ENCODE peak calls at places on chromosomes 2 and 18, in five cellular contexts. A is fibroblast of lung, C is cardiac fibroblast, E is GM12865, F is lower lobe of right lung. U is an unnamed sample.

GRCh38 chr18:73153271-73153670 is 285.5 kb upstream of the NETO1 start:
- DNase-seq in E (no peak), C (peak; percentile 27), F (no peak), A (peak; percentile 49), U (peak; percentile 34)

GRCh38 chr2:237194081-237194480 is 108.4 kb downstream of the COPS8 start:
- DNase-seq in F (no peak), A (no peak), E (no peak), C (no peak), U (no peak)

GRCh38 chr18:12342661-12343060 is 34.4 kb downstream of the AFG3L2 start:
- DNase-seq in E (no peak), A (no peak), C (no peak), F (no peak), U (no peak)

GRCh38 chr2:14634885-14635871 is 2.7 kb downstream of the LRATD1 start:
- DNase-seq in C (peak; percentile 48), A (peak; percentile 72), F (peak; percentile 77), E (no peak), U (peak; percentile 47)

GRCh38 chr2:169360984-169361705 is 1.2 kb downstream of the LRP2 start:
- DNase-seq in A (no peak), E (no peak), F (peak; percentile 33), C (no peak), U (no peak)

GRCh38 chr18:812123-812672 is at the start of gene YES1:
- DNase-seq in F (peak; percentile 82), E (peak; percentile 80), A (peak; percentile 74), C (peak; percentile 71), U (peak; percentile 71)

GRCh38 chr2:160199683-160200389 is at the start of gene ITGB6:
- DNase-seq in C (no peak), F (no peak), A (no peak), E (no peak), U (no peak)

GRCh38 chr2:43190305-43191052 is 35.9 kb downstream of the ZFP36L2 start:
- DNase-seq in E (no peak), F (no peak), A (no peak), C (no peak), U (no peak)

GRCh38 chr2:222972420-222972819 is 79.6 kb upstream of the KCNE4 start:
- DNase-seq in E (peak; percentile 21), C (no peak), A (no peak), F (no peak), U (no peak)

GRCh38 chr2:222450021-222450420 is 25.7 kb downstream of the SGPP2 start:
- DNase-seq in F (no peak), E (no peak), A (no peak), C (no peak), U (no peak)

GRCh38 chr2:7031424-7032245 is 114.4 kb downstream of the RNF144A start:
- DNase-seq in A (peak; percentile 24), C (peak; percentile 68), E (no peak), F (peak; percentile 91), U (peak; percentile 92)

GRCh38 chr2:162333968-162334367 is 10.0 kb upstream of the GCA start:
- DNase-seq in C (peak; percentile 52), E (peak; percentile 24), A (no peak), F (no peak), U (peak; percentile 52)

GRCh38 chr2:119521437-119521825 is 2.9 kb downstream of the SCTR start:
- DNase-seq in C (no peak), F (no peak), A (no peak), E (no peak), U (no peak)

GRCh38 chr2:119523959-119524694 is at the start of gene SCTR:
- DNase-seq in C (no peak), A (no peak), E (no peak), F (peak; percentile 50), U (no peak)

GRCh38 chr2:119522561-119523110 is 1.6 kb downstream of the SCTR start:
- DNase-seq in A (no peak), F (no peak), E (no peak), C (no peak), U (no peak)

GRCh38 chr2:119525574-119525973 is 1.3 kb upstream of the SCTR start:
- DNase-seq in A (no peak), C (no peak), E (no peak), F (no peak), U (no peak)

GRCh38 chr2:119523383-119523958 is 812 bp downstream of the SCTR start:
- DNase-seq in A (no peak), F (no peak), E (no peak), C (no peak), U (no peak)
- H3K4me3 ChIP-seq in A (no peak overlapping the region), F (peak overlapping the region; percentile 41), E (no peak overlapping the region), C (no peak overlapping the region), U (no peak overlapping the region)

GRCh38 chr18:61602836-61603235 is 269.6 kb downstream of the CDH20 start:
- DNase-seq in E (no peak), C (peak; percentile 56), A (peak; percentile 31), F (no peak), U (no peak)

GRCh38 chr18:61595615-61596014 is 262.4 kb downstream of the CDH20 start:
- DNase-seq in E (no peak), F (no peak), C (no peak), A (peak; percentile 80), U (no peak)

GRCh38 chr18:61597321-61597720 is 264.1 kb downstream of the CDH20 start:
- DNase-seq in A (no peak), E (no peak), F (no peak), C (no peak), U (peak; percentile 49)

GRCh38 chr18:61596296-61596695 is 263.1 kb downstream of the CDH20 start:
- DNase-seq in F (no peak), E (no peak), C (peak; percentile 66), A (no peak), U (peak; percentile 53)

DNA sequence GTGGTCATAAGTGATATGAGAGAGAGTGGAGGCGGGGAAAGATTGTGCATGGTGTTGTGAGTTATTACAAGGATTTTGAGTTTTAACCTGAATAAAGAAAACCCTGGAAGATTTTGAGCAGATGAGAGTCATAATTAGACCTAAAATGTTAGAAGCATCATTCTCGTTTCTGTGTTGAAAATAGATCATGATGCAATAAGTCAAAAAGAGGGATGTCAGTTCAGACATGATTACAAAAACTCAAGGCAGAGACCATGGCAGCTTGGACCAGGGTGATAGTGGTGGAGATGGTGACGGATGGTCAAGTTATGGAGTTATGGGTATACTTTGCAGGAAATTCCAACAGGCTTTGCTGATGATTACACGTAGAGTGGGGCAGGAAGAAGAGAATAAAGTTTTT is 267.2 kb downstream of the CDH20 start:
- DNase-seq in C (no peak), F (no peak), A (no peak), E (no peak), U (no peak)
- TF ChIP-seq CTCF in C (no peak), F (no peak), A (no peak), E (no peak), U (no peak)

DNA sequence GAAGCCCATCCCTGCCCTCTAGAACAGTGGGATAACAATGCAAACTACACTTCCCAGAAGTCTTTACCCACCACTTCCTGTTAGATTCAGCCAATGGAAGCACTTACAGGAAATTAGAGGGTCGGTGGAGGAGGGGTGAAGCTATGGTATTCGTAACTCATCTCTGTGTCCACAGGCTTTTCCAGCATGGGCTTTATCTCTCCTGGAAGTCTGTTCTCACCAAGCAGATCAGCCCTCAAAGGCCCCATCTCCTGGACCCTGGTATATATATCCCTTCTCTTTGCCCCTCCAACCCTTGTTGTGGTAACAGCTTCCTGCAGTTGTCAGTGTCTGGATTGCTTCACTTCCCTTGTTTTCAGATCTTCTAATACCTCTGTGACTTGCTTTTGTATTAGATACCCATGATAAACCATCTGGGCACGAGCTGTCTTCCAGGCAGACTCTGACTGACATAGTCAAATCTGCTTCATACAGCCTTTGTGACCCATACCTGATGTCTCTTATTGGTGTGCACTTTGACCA is 475.0 kb upstream of the POU3F3 start:
- DNase-seq in C (no peak), A (peak; percentile 72), F (no peak), E (peak; percentile 18), U (peak; percentile 5)
- H3K4me3 ChIP-seq in C (no peak overlapping the region), A (no peak overlapping the region), F (peak overlapping the region; percentile 43), E (no peak overlapping the region), U (peak overlapping the region; percentile 17)

GRCh38 chr2:170736628-170737027 is 21.5 kb downstream of the SP5 start:
- DNase-seq in F (no peak), C (no peak), E (no peak), A (no peak), U (no peak)
- TF ChIP-seq CTCF in F (no peak), C (no peak), E (no peak), A (no peak), U (no peak)

GRCh38 chr2:101153077-101153707 is 2.0 kb upstream of the TBC1D8 start:
- DNase-seq in E (no peak), C (no peak), A (no peak), F (no peak), U (no peak)
- H3K4me3 ChIP-seq in E (no peak overlapping the region), C (no peak overlapping the region), A (no peak overlapping the region), F (no peak overlapping the region), U (no peak overlapping the region)

GRCh38 chr2:23624378-23624777 is 239.4 kb downstream of the KLHL29 start:
- DNase-seq in E (peak; percentile 24), A (no peak), F (peak; percentile 33), C (peak; percentile 25), U (peak; percentile 19)
- TF ChIP-seq CTCF in E (peak; percentile 52), A (peak; percentile 53), F (peak; percentile 23), C (peak; percentile 55), U (peak; percentile 70)

DNA sequence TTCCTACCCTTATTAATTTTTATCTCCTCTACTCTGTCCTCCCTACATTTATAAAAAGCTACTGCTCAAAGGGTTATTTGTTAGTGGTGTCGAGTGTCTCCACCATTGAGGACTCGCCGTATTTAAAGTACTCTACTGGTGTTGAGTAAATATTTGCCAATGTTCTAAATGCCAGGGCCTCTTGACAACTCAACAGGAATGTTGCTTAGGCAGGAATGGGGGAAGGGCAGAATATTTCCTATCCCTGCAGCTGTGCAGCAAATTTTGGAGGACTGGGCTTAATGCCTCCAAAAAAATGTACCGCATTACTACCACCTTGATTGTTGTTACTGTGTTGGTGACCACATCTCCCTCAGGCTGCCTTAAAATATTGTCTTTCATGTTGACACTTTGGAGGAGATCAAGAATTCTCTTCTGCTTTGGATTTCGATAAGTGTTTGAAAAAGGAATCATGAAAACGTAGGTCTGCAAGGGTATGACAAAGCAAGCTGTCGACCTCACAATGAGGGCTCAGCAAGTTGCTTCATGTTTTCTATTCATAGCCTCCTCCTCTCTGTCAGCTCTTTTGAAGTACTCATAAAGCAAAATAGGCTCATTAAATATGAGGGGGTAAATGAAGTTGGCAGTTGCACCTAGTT is 84.3 kb downstream of the EFEMP1 start:
- DNase-seq in A (peak; percentile 57), F (no peak), C (no peak), E (no peak), U (peak; percentile 50)
- H3K4me3 ChIP-seq in A (no peak overlapping the region), F (no peak overlapping the region), C (no peak overlapping the region), E (no peak overlapping the region), U (no peak overlapping the region)

GRCh38 chr2:150909613-150910012 is 352.1 kb downstream of the RBM43 start:
- DNase-seq in E (no peak), A (no peak), F (no peak), C (no peak), U (no peak)
- TF ChIP-seq CTCF in E (peak; percentile 3), A (no peak), F (no peak), C (peak; percentile 7), U (no peak)

DNA sequence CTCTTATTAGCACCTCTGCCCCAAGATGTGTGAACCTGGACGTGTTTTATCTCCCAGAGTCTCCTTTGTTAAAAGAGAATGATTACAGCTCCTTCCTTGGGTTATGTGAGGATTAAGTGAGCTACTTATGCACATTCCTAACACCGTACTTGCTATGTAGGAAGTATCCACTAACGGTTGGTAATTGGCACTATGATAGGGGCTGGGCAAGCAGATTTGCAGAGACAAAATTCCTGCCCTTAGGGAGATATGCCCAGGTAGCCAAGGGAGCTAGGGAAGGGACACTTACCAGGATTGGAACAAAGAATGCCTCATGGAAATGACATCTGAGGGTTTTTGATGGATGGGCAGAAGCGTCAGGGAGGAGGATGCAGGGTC is 11.5 kb upstream of the ALPK2 start:
- DNase-seq in E (no peak), F (no peak), A (peak; percentile 38), C (no peak), U (no peak)
- H3K4me3 ChIP-seq in E (no peak overlapping the region), F (no peak overlapping the region), A (no peak overlapping the region), C (no peak overlapping the region), U (no peak overlapping the region)